ENCODE peak calls at places on chromosome 20, in eight cellular contexts. S is germinal center; L is stimulated activated CD8-positive, alpha-beta memory T cell treated with anti-CD3 and anti-CD28 coated beads, Interleukin-7, amount 100 ng/mL, for 24 hours; A is NB4; J is epithelial cell of proximal tubule; M is gastrocnemius medialis; O is T-helper 1 cell; F is NCI-H774. R is an unnamed sample.

GRCh38 chr20:38373231-38373867 is 27.1 kb downstream of the LBP start:
- DNase-seq in L (no peak), F (no peak), A (no peak), M (no peak), S (no peak), O (no peak), J (no peak), R (no peak)

GRCh38 chr20:41177636-41178035 is 40.3 kb downstream of the PLCG1 start:
- DNase-seq in M (no peak), S (no peak), O (no peak), A (no peak), L (no peak), F (no peak), J (peak), R (no peak)

GRCh38 chr20:25089662-25090061 is 7.7 kb upstream of the VSX1 start:
- DNase-seq in S (no peak), J (no peak), A (no peak), O (no peak), L (no peak), M (no peak), F (no peak), R (no peak)

GRCh38 chr20:46215913-46216707 is 92.2 kb downstream of the CDH22 start:
- DNase-seq in M (peak), S (no peak), A (peak), F (no peak), O (no peak), L (no peak), J (no peak), R (peak)

GRCh38 chr20:35618372-35619131 is 2.9 kb downstream of the SPAG4 start:
- DNase-seq in J (no peak), L (no peak), F (no peak), O (no peak), S (peak), A (no peak), M (no peak), R (peak)

GRCh38 chr20:33992145-33992922 is 1.4 kb upstream of the RALY start:
- DNase-seq in F (peak), O (no peak), M (no peak), A (no peak), S (peak), L (no peak), J (peak), R (no peak)

GRCh38 chr20:64151634-64152530 is 12.4 kb upstream of the MYT1 start:
- DNase-seq in S (no peak), J (no peak), O (no peak), L (no peak), M (no peak), F (no peak), A (no peak), R (no peak)

GRCh38 chr20:58852559-58853271 is at the start of gene GNAS:
- DNase-seq in O (no peak), L (no peak), A (peak), S (peak), M (no peak), F (peak), J (no peak), R (peak)

GRCh38 chr20:37823276-37823980 is 79.5 kb upstream of the VSTM2L start:
- DNase-seq in F (no peak), S (no peak), J (no peak), O (no peak), M (no peak), A (no peak), L (no peak), R (no peak)

GRCh38 chr20:1489764-1490436 is 1.3 kb downstream of the SIRPB2 start:
- DNase-seq in S (no peak), A (peak), F (no peak), L (no peak), J (no peak), O (no peak), M (peak), R (no peak)

GRCh38 chr20:51634877-51635276 is 92.4 kb upstream of the NFATC2 start:
- DNase-seq in F (no peak), L (no peak), J (no peak), O (no peak), M (no peak), S (no peak), A (no peak), R (no peak)

GRCh38 chr20:15487682-15488081 is 1085.6 kb downstream of the KIF16B start:
- DNase-seq in M (no peak), O (no peak), S (no peak), F (no peak), L (no peak), A (no peak), J (no peak), R (no peak)

GRCh38 chr20:49030954-49031619 is 15.0 kb upstream of the CSE1L start:
- DNase-seq in O (no peak), J (no peak), L (no peak), S (no peak), A (no peak), M (no peak), F (no peak), R (no peak)

GRCh38 chr20:3074812-3075211 is 3.4 kb downstream of the OXT start:
- DNase-seq in L (no peak), S (no peak), M (no peak), A (no peak), F (no peak), J (no peak), O (no peak), R (no peak)

GRCh38 chr20:17505664-17506517 is 25.3 kb downstream of the BFSP1 start:
- DNase-seq in A (peak), F (no peak), L (peak), S (no peak), M (no peak), O (no peak), J (no peak), R (no peak)

GRCh38 chr20:8291873-8292272 is 159.8 kb downstream of the PLCB1 start:
- DNase-seq in J (no peak), F (no peak), S (no peak), A (no peak), M (no peak), O (no peak), L (no peak), R (no peak)

GRCh38 chr20:37430778-37431460 is 85.0 kb downstream of the SRC start:
- DNase-seq in O (no peak), S (no peak), F (peak), J (no peak), L (no peak), M (no peak), A (no peak), R (no peak)

GRCh38 chr20:53381568-53382262 is 211.9 kb downstream of the ZNF217 start:
- DNase-seq in S (no peak), A (no peak), M (no peak), J (no peak), O (no peak), F (no peak), L (no peak), R (no peak)

GRCh38 chr20:63100401-63100925 is 93.7 kb upstream of the BHLHE23 start:
- DNase-seq in O (peak), J (no peak), L (no peak), A (no peak), M (no peak), F (no peak), S (no peak), R (peak)

GRCh38 chr20:40192529-40192928 is 496.5 kb downstream of the MAFB start:
- DNase-seq in F (no peak), A (no peak), S (no peak), O (no peak), J (no peak), M (no peak), L (no peak), R (no peak)

GRCh38 chr20:60749804-60750602 is 502.1 kb upstream of the CDH4 start:
- DNase-seq in A (peak), S (no peak), J (no peak), L (no peak), F (no peak), M (no peak), O (no peak), R (no peak)

GRCh38 chr20:25739615-25740320 is 43.1 kb upstream of the ZNF337 start:
- DNase-seq in J (no peak), O (no peak), A (no peak), F (no peak), L (no peak), M (no peak), S (no peak), R (no peak)

GRCh38 chr20:64055893-64056638 is 6.6 kb upstream of the SOX18 start:
- DNase-seq in M (no peak), J (no peak), A (peak), O (no peak), F (no peak), S (no peak), L (no peak), R (peak)

GRCh38 chr20:41149679-41150131 is 12.4 kb downstream of the PLCG1 start:
- DNase-seq in M (no peak), L (no peak), J (peak), O (no peak), A (peak), S (no peak), F (no peak), R (no peak)

GRCh38 chr20:6575912-6576391 is 191.5 kb upstream of the BMP2 start:
- DNase-seq in L (no peak), F (no peak), M (no peak), S (no peak), A (no peak), O (no peak), J (no peak), R (no peak)

GRCh38 chr20:37358366-37359150 is 12.6 kb downstream of the SRC start:
- DNase-seq in S (no peak), O (no peak), M (no peak), J (no peak), L (no peak), F (no peak), A (no peak), R (no peak)

GRCh38 chr20:7383218-7383617 is 557.0 kb downstream of the HAO1 start:
- DNase-seq in A (no peak), M (no peak), F (no peak), L (no peak), O (no peak), J (no peak), S (no peak), R (no peak)

GRCh38 chr20:3071610-3072529 is at the start of gene OXT:
- DNase-seq in S (no peak), F (no peak), A (no peak), O (peak), M (no peak), J (no peak), L (peak), R (no peak)

GRCh38 chr20:1245578-1245977 is 19.7 kb downstream of the RAD21L1 start:
- DNase-seq in S (no peak), J (no peak), F (no peak), O (no peak), A (no peak), L (no peak), M (no peak), R (no peak)

GRCh38 chr20:51022803-51023616 is at the start of gene KCNG1:
- DNase-seq in M (no peak), J (no peak), F (no peak), A (peak), L (peak), O (no peak), S (peak), R (peak)

GRCh38 chr20:33655164-33655563 is 7.0 kb upstream of the C20orf144 start:
- DNase-seq in M (no peak), L (no peak), O (no peak), S (no peak), F (no peak), A (no peak), J (no peak), R (no peak)

GRCh38 chr20:4997207-4997606 is 4.1 kb downstream of the SLC23A2 start:
- DNase-seq in J (no peak), F (no peak), O (no peak), A (no peak), L (no peak), M (no peak), S (no peak), R (no peak)

GRCh38 chr20:32333988-32334885 is 23.9 kb upstream of the ASXL1 start:
- DNase-seq in S (no peak), L (peak), M (no peak), J (no peak), A (peak), O (peak), F (no peak), R (no peak)

R was measured in BE2C.